ENCODE peak calls at places on chromosomes 11 and 22, in eight cellular contexts. H is astrocyte of the hippocampus; V is GM06990; G is activated CD4-positive, CD25-positive, alpha-beta regulatory T cell treated with anti-CD3 and anti-CD28 coated beads, Interleukin-2, amount 50 U/mL, for 72 hours; X is ELF-1; K is lung; Z is hippocampal formation; D is OCI-M1. C is an unnamed sample.
A peak's percentile ranks its signal among the peaks of the same experiment; 100 is the strongest.

GRCh38 chr11:1310315-1310687 is 869 bp upstream of the TOLLIP start:
- DNase-seq in V (no peak), G (no peak), X (no peak), K (no peak), H (no peak), Z (no peak), D (no peak), C (no peak)

GRCh38 chr11:5251746-5252145 is 2.1 kb upstream of the HBG1 start:
- DNase-seq in D (peak; percentile 71), X (no peak), Z (no peak), G (no peak), H (no peak), K (no peak), V (no peak), C (no peak)

GRCh38 chr11:62980133-62980760 is 4.5 kb downstream of the SLC22A6 start:
- DNase-seq in X (no peak), Z (no peak), G (no peak), D (no peak), H (peak; percentile 36), K (no peak), V (no peak), C (no peak)

GRCh38 chr22:28332410-28332809 is 347.2 kb downstream of the TTC28 start:
- DNase-seq in H (no peak), X (no peak), K (no peak), G (no peak), Z (no peak), D (no peak), V (no peak), C (no peak)

GRCh38 chr11:64120951-64121569 is 44.9 kb downstream of the MACROD1 start:
- DNase-seq in H (peak; percentile 59), D (no peak), V (no peak), G (no peak), K (no peak), Z (no peak), X (no peak), C (no peak)

GRCh38 chr11:107592256-107592655 is 1.3 kb downstream of the ELMOD1 start:
- DNase-seq in Z (no peak), X (no peak), V (no peak), H (no peak), G (no peak), D (no peak), K (no peak), C (no peak)

GRCh38 chr11:2534957-2535672 is 90.3 kb downstream of the KCNQ1 start:
- DNase-seq in X (no peak), G (no peak), V (no peak), D (no peak), Z (no peak), K (no peak), H (no peak), C (no peak)

GRCh38 chr11:91625495-91625894 is 599.1 kb upstream of the FAT3 start:
- DNase-seq in V (no peak), G (no peak), X (no peak), K (no peak), Z (no peak), D (peak; percentile 85), H (no peak), C (no peak)

GRCh38 chr11:106208795-106209194 is 131.3 kb downstream of the AASDHPPT start:
- DNase-seq in X (no peak), G (no peak), D (no peak), H (no peak), V (no peak), Z (no peak), K (no peak), C (no peak)

GRCh38 chr11:11960687-11961086 is 47.7 kb downstream of the DKK3 start:
- DNase-seq in Z (no peak), H (no peak), K (no peak), D (no peak), V (no peak), X (no peak), G (no peak), C (no peak)

C was measured in testis.